ENCODE peak calls at places on chromosomes 16 and 17, in seven cellular contexts. Z, R, F, C, O, B and L are unnamed samples. For H3K36me3, the result is how much of the 10 kb centered on the place peaks cover.

GRCh38 chr17:14355556-14355955 is 54.7 kb downstream of the HS3ST3B1 start:
- DNase-seq in Z (no peak), R (no peak), F (no peak), C (no peak), O (no peak), B (no peak), L (no peak)

GRCh38 chr16:85856054-85856453 is 42.9 kb upstream of the IRF8 start:
- DNase-seq in Z (no peak), R (no peak), F (no peak), C (no peak), O (no peak), B (no peak), L (no peak)

GRCh38 chr16:80375973-80376372 is 164.8 kb upstream of the DYNLRB2 start:
- DNase-seq in Z (no peak), R (no peak), F (no peak), C (no peak), O (no peak), B (no peak), L (no peak)

GRCh38 chr16:1048442-1049112 is 24.0 kb upstream of the SSTR5 start:
- DNase-seq in Z (no peak), R (no peak), F (no peak), C (peak), O (peak), B (no peak), L (no peak)

GRCh38 chr16:47158991-47159390 is 15.2 kb upstream of the NETO2 start:
- DNase-seq in Z (no peak), R (no peak), F (no peak), C (no peak), O (no peak), B (no peak), L (no peak)

GRCh38 chr17:8883353-8883752 is 15.9 kb upstream of the PIK3R6 start:
- DNase-seq in Z (no peak), R (no peak), F (no peak), C (no peak), O (no peak), B (no peak), L (no peak)

GRCh38 chr16:86015606-86016005 is 116.6 kb downstream of the IRF8 start:
- DNase-seq in Z (peak), R (no peak), F (no peak), C (no peak), O (no peak), B (no peak), L (no peak)

GRCh38 chr17:57906910-57907309 is 48.3 kb downstream of the CUEDC1 start:
- DNase-seq in Z (no peak), R (no peak), F (no peak), C (no peak), O (no peak), B (no peak), L (no peak)

GRCh38 chr16:17364319-17365210 is 106.2 kb downstream of the XYLT1 start:
- DNase-seq in Z (no peak), R (no peak), F (no peak), C (no peak), O (no peak), B (no peak), L (no peak)

GRCh38 chr16:15545544-15545943 is 97.4 kb downstream of the MARF1 start:
- DNase-seq in Z (no peak), R (no peak), F (no peak), C (no peak), O (no peak), B (no peak), L (no peak)

GRCh38 chr17:59783221-59784016 is 76.0 kb downstream of the VMP1 start:
- DNase-seq in Z (no peak), R (no peak), F (no peak), C (no peak), O (no peak), B (peak), L (no peak)

GRCh38 chr16:1325673-1326371 is 7.6 kb upstream of the BAIAP3 start:
- DNase-seq in Z (no peak), R (no peak), F (no peak), C (no peak), O (no peak), B (no peak), L (no peak)

GRCh38 chr16:52549011-52549692 is 2.2 kb upstream of the TOX3 start:
- DNase-seq in Z (no peak), R (no peak), F (no peak), C (no peak), O (no peak), B (no peak), L (no peak)

GRCh38 chr16:12459401-12459791 is 344.3 kb downstream of the CPPED1 start:
- DNase-seq in Z (no peak), R (no peak), F (peak), C (peak), O (peak), B (no peak), L (no peak)

GRCh38 chr17:34584805-34585416 is 5.5 kb downstream of the TMEM132E start:
- DNase-seq in Z (no peak), R (no peak), F (no peak), C (no peak), O (no peak), B (no peak), L (no peak)

GRCh38 chr17:40432864-40433528 is 10.3 kb upstream of the IGFBP4 start:
- DNase-seq in Z (peak), R (no peak), F (no peak), C (peak), O (no peak), B (no peak), L (no peak)

GRCh38 chr16:22192261-22193133 is 13.6 kb upstream of the EEF2K start:
- DNase-seq in Z (peak), R (peak), F (peak), C (peak), O (peak), B (no peak), L (peak)

DNA sequence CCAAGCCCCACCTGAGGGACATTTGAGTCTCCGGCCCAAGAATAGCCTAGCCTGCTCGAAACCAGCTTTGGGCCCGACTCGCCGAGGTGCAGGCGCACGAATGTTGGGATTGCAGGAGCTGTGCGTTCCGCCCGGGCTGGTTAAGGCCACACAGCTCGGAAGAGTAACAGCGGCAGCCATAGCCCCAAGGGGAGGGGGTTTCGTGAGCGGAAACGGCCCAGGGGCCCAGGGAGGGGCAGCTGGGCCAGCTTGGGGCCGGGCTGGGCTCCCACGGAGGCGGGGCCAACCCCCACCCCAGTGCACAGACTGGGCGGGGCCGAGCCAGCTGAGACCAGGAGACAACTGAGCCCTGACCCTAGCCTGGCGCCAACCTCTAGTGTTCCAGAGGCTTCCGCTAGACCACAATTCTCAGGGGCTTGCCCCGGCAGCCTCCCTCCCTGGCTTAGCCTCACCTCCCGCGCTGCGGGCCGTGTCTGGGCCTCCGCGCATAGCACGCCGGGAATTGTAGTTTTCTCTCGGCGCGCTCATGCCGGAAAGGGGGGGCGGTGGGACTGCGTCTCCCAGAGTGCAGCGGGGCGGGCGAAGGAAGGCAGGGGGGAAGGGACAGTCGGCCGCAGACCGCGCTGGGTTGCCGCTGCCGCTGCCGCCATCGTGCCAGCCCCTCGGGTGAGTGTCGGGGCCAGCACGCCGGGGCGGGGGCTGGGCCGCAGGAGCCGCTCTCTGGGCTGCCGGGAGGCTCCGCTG is at the start of gene NUTF2:
- DNase-seq in Z (peak), R (peak), F (peak), C (peak), O (peak), B (peak), L (peak)
- H3K36me3 ChIP-seq in Z (under half), R (under half), F (under half), C (under half), O (under half), B (under half), L (under half)

GRCh38 chr17:42609182-42609813 is at the start of the genes RETREG3 and TUBG1:
- DNase-seq in Z (peak), R (peak), F (peak), C (peak), O (peak), B (peak), L (peak)
- TF ChIP-seq POLR2A in Z (no peak), R (peak), F (peak), C (no peak), O (peak), B (peak), L (peak)

DNA sequence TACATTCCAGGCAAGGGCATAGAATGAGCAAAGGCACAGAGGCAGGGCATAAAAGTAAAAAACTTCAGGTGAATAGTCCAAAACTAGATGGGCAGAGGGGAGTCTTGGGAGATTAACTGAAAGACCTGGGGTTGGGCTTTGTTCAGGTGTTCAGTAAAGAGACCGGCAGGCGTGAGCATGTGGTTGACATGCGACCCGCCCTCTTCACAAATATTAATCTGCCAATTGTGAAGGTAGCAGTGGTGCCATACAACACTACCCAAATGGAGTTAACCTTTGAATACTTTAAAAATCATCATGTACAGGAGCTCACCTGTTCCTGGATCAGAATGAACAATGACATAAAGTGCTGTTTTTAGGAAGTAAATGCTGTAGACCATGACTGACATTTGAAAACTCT is 225.5 kb downstream of the LGALS9B start:
- DNase-seq in Z (no peak), R (no peak), F (no peak), C (no peak), O (no peak), B (no peak), L (no peak)
- H3K36me3 ChIP-seq in Z (under half), R (under half), F (under half), C (under half), O (under half), B (under half), L (under half)

GRCh38 chr16:75620326-75621169 is 2.5 kb downstream of the ADAT1 start:
- DNase-seq in Z (no peak), R (no peak), F (no peak), C (peak), O (no peak), B (no peak), L (no peak)
- TF ChIP-seq POLR2A in Z (no peak), R (no peak), F (no peak), C (no peak), O (no peak), B (no peak), L (no peak)

GRCh38 chr17:62085511-62086408 is 20.7 kb upstream of the MED13 start:
- DNase-seq in Z (no peak), R (no peak), F (no peak), C (no peak), O (no peak), B (no peak), L (no peak)
- H3K36me3 ChIP-seq in Z (under half), R (under half), F (under half), C (under half), O (under half), B (under half), L (under half)